ENCODE peak calls at places on chromosomes 1 and 21, in five cellular contexts. S is left ventricle myocardium inferior, U is fibroblast of pulmonary artery, E is Caco-2, L is cardiac fibroblast. Z is an unnamed sample.

GRCh38 chr21:28833609-28834008 is 159.1 kb downstream of the LTN1 start:
- DNase-seq in U (no peak), E (no peak), S (no peak), L (no peak), Z (no peak)

GRCh38 chr1:21896652-21897532 is 40.2 kb downstream of the HSPG2 start:
- DNase-seq in S (peak), L (no peak), U (no peak), E (no peak), Z (no peak)

GRCh38 chr1:231386472-231386871 is 35.6 kb downstream of the EGLN1 start:
- DNase-seq in U (no peak), S (no peak), E (no peak), L (no peak), Z (no peak)

GRCh38 chr1:64948905-64949833 is 17.2 kb downstream of the JAK1 start:
- DNase-seq in L (peak), S (no peak), E (no peak), U (no peak), Z (no peak)

GRCh38 chr1:77473690-77474089 is 191.9 kb downstream of the AK5 start:
- DNase-seq in L (peak), E (no peak), U (peak), S (no peak), Z (peak)

GRCh38 chr1:187409341-187409740 is 580.6 kb downstream of the PLA2G4A start:
- DNase-seq in S (no peak), L (no peak), U (peak), E (no peak), Z (no peak)

GRCh38 chr1:5651496-5651895 is 340.7 kb downstream of the NPHP4 start:
- DNase-seq in U (no peak), E (no peak), S (no peak), L (no peak), Z (no peak)

GRCh38 chr1:152034654-152035405 is 2.0 kb downstream of the S100A11 start:
- DNase-seq in E (peak), U (peak), S (no peak), L (peak), Z (no peak)

GRCh38 chr1:235601087-235601486 is 48.5 kb downstream of the GNG4 start:
- DNase-seq in U (peak), L (peak), S (no peak), E (no peak), Z (no peak)

GRCh38 chr1:31605908-31606427 is 11.5 kb upstream of the HCRTR1 start:
- DNase-seq in L (peak), U (peak), S (no peak), E (no peak), Z (peak)

GRCh38 chr1:151763990-151764389 is 694 bp upstream of the MRPL9 start:
- DNase-seq in U (no peak), L (peak), E (no peak), S (no peak), Z (no peak)

GRCh38 chr1:185938396-185938795 is 204.2 kb downstream of the HMCN1 start:
- DNase-seq in E (no peak), U (peak), S (no peak), L (peak), Z (no peak)

GRCh38 chr1:241253491-241253890 is 103.5 kb downstream of the RGS7 start:
- DNase-seq in S (no peak), E (no peak), U (peak), L (peak), Z (peak)

GRCh38 chr1:18955116-18955441 is 1.4 kb downstream of the IFFO2 start:
- DNase-seq in L (peak), S (no peak), E (no peak), U (peak), Z (no peak)
- H3K4me3 ChIP-seq in L (peak), S (peak), E (peak), U (peak), Z (peak)

GRCh38 chr1:156746381-156746715 is 5.1 kb downstream of the HDGF start:
- DNase-seq in L (no peak), E (no peak), S (no peak), U (no peak), Z (no peak)
- H3K4me3 ChIP-seq in L (peak), E (peak), S (peak), U (peak), Z (peak)

GRCh38 chr1:179888071-179888470 is 6.0 kb downstream of the TOR1AIP1 start:
- DNase-seq in E (no peak), S (no peak), L (no peak), U (no peak), Z (no peak)
- H3K4me3 ChIP-seq in E (no peak), S (no peak), L (no peak), U (no peak), Z (no peak)

GRCh38 chr1:154446292-154446691 is 41.1 kb downstream of the IL6R start:
- DNase-seq in E (no peak), S (no peak), U (peak), L (peak), Z (peak)
- H3K4me3 ChIP-seq in E (no peak), S (no peak), U (no peak), L (no peak), Z (no peak)

GRCh38 chr1:161196111-161196510 is 2.7 kb downstream of the ADAMTS4 start:
- DNase-seq in L (no peak), U (no peak), S (no peak), E (no peak), Z (no peak)
- H3K4me3 ChIP-seq in L (peak), U (peak), S (peak), E (no peak), Z (no peak)

GRCh38 chr21:42425603-42425985 is 21.9 kb downstream of the UBASH3A start:
- DNase-seq in E (no peak), S (no peak), L (no peak), U (no peak), Z (no peak)
- H3K4me3 ChIP-seq in E (no peak), S (no peak), L (no peak), U (no peak), Z (no peak)

DNA sequence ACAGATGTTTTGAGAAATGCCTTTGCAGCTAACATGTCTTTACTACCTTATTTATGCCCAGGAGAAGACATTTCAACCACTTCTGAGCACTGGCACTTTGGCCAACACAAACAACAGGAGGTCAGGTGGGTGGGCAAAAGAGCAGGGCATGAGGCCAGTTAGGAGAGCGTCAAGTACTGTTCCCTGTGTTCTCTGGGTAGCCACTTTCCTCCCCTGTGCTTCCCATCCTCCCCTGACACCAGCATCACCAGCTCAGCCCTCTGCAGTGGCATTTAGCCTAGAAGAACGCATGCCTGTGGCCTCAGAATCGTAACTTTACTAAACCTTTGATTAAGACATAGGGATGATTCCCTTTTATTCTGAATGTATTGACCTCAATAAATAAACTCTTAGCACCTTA is 18.3 kb downstream of the BTG2 start:
- DNase-seq in U (no peak), E (no peak), S (no peak), L (no peak), Z (no peak)
- H3K4me3 ChIP-seq in U (no peak), E (no peak), S (no peak), L (no peak), Z (no peak)

GRCh38 chr1:40784771-40785151 is 1.2 kb downstream of the KCNQ4 start:
- DNase-seq in E (no peak), U (no peak), L (no peak), S (no peak), Z (no peak)
- H3K4me3 ChIP-seq in E (no peak), U (no peak), L (no peak), S (peak), Z (no peak)